ENCODE peak calls at places on chromosomes 11 and 22, in ten cellular contexts. One of them, this sample, is unnamed.
A peak's percentile ranks its signal among the peaks of the same experiment; 100 is the strongest.

GRCh38 chr11:16778876-16779275 is 40.4 kb downstream of the C11orf58 start:
- DNase-seq in IMR-90: no peak
- DNase-seq in HCT116: no peak
- DNase-seq in ovary: no peak
- DNase-seq in endothelial cell of umbilical vein: no peak
- DNase-seq in A549: no peak
- DNase-seq in prostate gland: no peak
- DNase-seq in stomach: peak; percentile 21
- DNase-seq in right lobe of liver: no peak
- DNase-seq in tibial nerve: no peak
- DNase-seq in this sample: no peak

GRCh38 chr22:27985323-27986275 is 66.5 kb upstream of the PITPNB start:
- DNase-seq in IMR-90: no peak
- DNase-seq in HCT116: no peak
- DNase-seq in ovary: no peak
- DNase-seq in endothelial cell of umbilical vein: no peak
- DNase-seq in A549: no peak
- DNase-seq in prostate gland: no peak
- DNase-seq in stomach: peak; percentile 21
- DNase-seq in right lobe of liver: peak; percentile 33
- DNase-seq in tibial nerve: no peak
- DNase-seq in this sample: peak; percentile 21

GRCh38 chr11:110710520-110711381 is 1.5 kb downstream of the ARHGAP20 start:
- DNase-seq in IMR-90: peak; percentile 51
- DNase-seq in HCT116: no peak
- DNase-seq in ovary: peak; percentile 50
- DNase-seq in endothelial cell of umbilical vein: peak; percentile 29
- DNase-seq in A549: no peak
- DNase-seq in prostate gland: peak; percentile 51
- DNase-seq in stomach: peak; percentile 51
- DNase-seq in right lobe of liver: peak; percentile 73
- DNase-seq in tibial nerve: peak; percentile 29
- DNase-seq in this sample: peak; percentile 79

GRCh38 chr11:93639548-93639947 is 21.9 kb upstream of the CEP295 start:
- DNase-seq in IMR-90: no peak
- DNase-seq in HCT116: no peak
- DNase-seq in ovary: no peak
- DNase-seq in endothelial cell of umbilical vein: no peak
- DNase-seq in A549: no peak
- DNase-seq in prostate gland: no peak
- DNase-seq in stomach: no peak
- DNase-seq in right lobe of liver: no peak
- DNase-seq in tibial nerve: no peak
- DNase-seq in this sample: no peak

GRCh38 chr11:43517518-43517917 is 158.8 kb downstream of the TTC17 start:
- DNase-seq in IMR-90: peak; percentile 26
- DNase-seq in HCT116: no peak
- DNase-seq in ovary: no peak
- DNase-seq in endothelial cell of umbilical vein: no peak
- DNase-seq in A549: no peak
- DNase-seq in prostate gland: no peak
- DNase-seq in stomach: no peak
- DNase-seq in right lobe of liver: no peak
- DNase-seq in tibial nerve: no peak
- DNase-seq in this sample: no peak

GRCh38 chr22:34976474-34976873 is 89.5 kb upstream of the ISX start:
- DNase-seq in IMR-90: no peak
- DNase-seq in HCT116: no peak
- DNase-seq in ovary: no peak
- DNase-seq in endothelial cell of umbilical vein: no peak
- DNase-seq in A549: no peak
- DNase-seq in prostate gland: no peak
- DNase-seq in stomach: no peak
- DNase-seq in right lobe of liver: no peak
- DNase-seq in tibial nerve: no peak
- DNase-seq in this sample: no peak

GRCh38 chr22:43090130-43090789 is 1.1 kb upstream of the TTLL1 start:
- DNase-seq in IMR-90: peak; percentile 80
- DNase-seq in HCT116: peak; percentile 90
- DNase-seq in ovary: no peak
- DNase-seq in endothelial cell of umbilical vein: peak; percentile 80
- DNase-seq in A549: peak; percentile 93
- DNase-seq in prostate gland: peak; percentile 58
- DNase-seq in stomach: peak; percentile 49
- DNase-seq in right lobe of liver: no peak
- DNase-seq in tibial nerve: no peak
- DNase-seq in this sample: peak; percentile 72

GRCh38 chr11:35398881-35399280 is 20.5 kb downstream of the SLC1A2 start:
- DNase-seq in IMR-90: peak; percentile 19
- DNase-seq in HCT116: no peak
- DNase-seq in ovary: no peak
- DNase-seq in endothelial cell of umbilical vein: no peak
- DNase-seq in A549: no peak
- DNase-seq in prostate gland: no peak
- DNase-seq in stomach: no peak
- DNase-seq in right lobe of liver: no peak
- DNase-seq in tibial nerve: no peak
- DNase-seq in this sample: no peak

GRCh38 chr11:11844272-11844671 is 2.5 kb downstream of the USP47 start:
- DNase-seq in IMR-90: no peak
- DNase-seq in HCT116: no peak
- DNase-seq in ovary: no peak
- DNase-seq in endothelial cell of umbilical vein: no peak
- DNase-seq in A549: no peak
- DNase-seq in prostate gland: no peak
- DNase-seq in stomach: no peak
- DNase-seq in right lobe of liver: no peak
- DNase-seq in tibial nerve: no peak
- DNase-seq in this sample: no peak

GRCh38 chr11:11843233-11843632 is 1.5 kb downstream of the USP47 start:
- DNase-seq in IMR-90: peak; percentile 94
- DNase-seq in HCT116: no peak
- DNase-seq in ovary: no peak
- DNase-seq in endothelial cell of umbilical vein: peak; percentile 77
- DNase-seq in A549: peak; percentile 33
- DNase-seq in prostate gland: peak; percentile 15
- DNase-seq in stomach: no peak
- DNase-seq in right lobe of liver: no peak
- DNase-seq in tibial nerve: no peak
- DNase-seq in this sample: no peak

GRCh38 chr11:11845551-11845950 is 3.8 kb downstream of the USP47 start:
- DNase-seq in IMR-90: peak; percentile 35
- DNase-seq in HCT116: no peak
- DNase-seq in ovary: no peak
- DNase-seq in endothelial cell of umbilical vein: no peak
- DNase-seq in A549: no peak
- DNase-seq in prostate gland: no peak
- DNase-seq in stomach: no peak
- DNase-seq in right lobe of liver: no peak
- DNase-seq in tibial nerve: no peak
- DNase-seq in this sample: no peak

GRCh38 chr11:11843642-11844041 is 1.9 kb downstream of the USP47 start:
- DNase-seq in IMR-90: no peak
- DNase-seq in HCT116: no peak
- DNase-seq in ovary: no peak
- DNase-seq in endothelial cell of umbilical vein: peak; percentile 17
- DNase-seq in A549: no peak
- DNase-seq in prostate gland: no peak
- DNase-seq in stomach: no peak
- DNase-seq in right lobe of liver: no peak
- DNase-seq in tibial nerve: no peak
- DNase-seq in this sample: no peak

GRCh38 chr11:11845066-11845465 is 3.3 kb downstream of the USP47 start:
- DNase-seq in IMR-90: no peak
- DNase-seq in HCT116: peak; percentile 52
- DNase-seq in ovary: no peak
- DNase-seq in endothelial cell of umbilical vein: no peak
- DNase-seq in A549: no peak
- DNase-seq in prostate gland: peak; percentile 36
- DNase-seq in stomach: no peak
- DNase-seq in right lobe of liver: no peak
- DNase-seq in tibial nerve: no peak
- DNase-seq in this sample: no peak
- TF ChIP-seq POLR2A in IMR-90: no peak
- TF ChIP-seq POLR2A in HCT116: no peak
- TF ChIP-seq POLR2A in ovary: no peak
- TF ChIP-seq POLR2A in endothelial cell of umbilical vein: no peak
- TF ChIP-seq POLR2A in A549: no peak
- TF ChIP-seq POLR2A in prostate gland: no peak
- TF ChIP-seq POLR2A in stomach: no peak
- TF ChIP-seq POLR2A in right lobe of liver: no peak
- TF ChIP-seq POLR2A in tibial nerve: no peak
- TF ChIP-seq POLR2A in this sample: no peak

GRCh38 chr11:67442504-67443398 is 525 bp downstream of the CORO1B start:
- DNase-seq in IMR-90: no peak
- DNase-seq in HCT116: no peak
- DNase-seq in ovary: peak; percentile 43
- DNase-seq in endothelial cell of umbilical vein: no peak
- DNase-seq in A549: no peak
- DNase-seq in prostate gland: no peak
- DNase-seq in stomach: no peak
- DNase-seq in right lobe of liver: no peak
- DNase-seq in tibial nerve: no peak
- DNase-seq in this sample: no peak
- H3K27ac ChIP-seq in IMR-90: peak overlapping the region; percentile 89
- H3K27ac ChIP-seq in HCT116: peak overlapping the region; percentile 79
- H3K27ac ChIP-seq in ovary: peak overlapping the region; percentile 94
- H3K27ac ChIP-seq in endothelial cell of umbilical vein: peak overlapping the region; percentile 72
- H3K27ac ChIP-seq in A549: peak overlapping the region; percentile 94
- H3K27ac ChIP-seq in prostate gland: peak overlapping the region; percentile 98
- H3K27ac ChIP-seq in stomach: peak overlapping the region; percentile 96
- H3K27ac ChIP-seq in right lobe of liver: peak overlapping the region; percentile 69
- H3K27ac ChIP-seq in tibial nerve: peak overlapping the region; percentile 95
- H3K27ac ChIP-seq in this sample: peak overlapping the region; percentile 96

GRCh38 chr11:64746486-64746885 is 2.5 kb upstream of the RASGRP2 start:
- DNase-seq in IMR-90: no peak
- DNase-seq in HCT116: no peak
- DNase-seq in ovary: no peak
- DNase-seq in endothelial cell of umbilical vein: no peak
- DNase-seq in A549: no peak
- DNase-seq in prostate gland: no peak
- DNase-seq in stomach: no peak
- DNase-seq in right lobe of liver: no peak
- DNase-seq in tibial nerve: no peak
- DNase-seq in this sample: no peak

GRCh38 chr11:64743591-64744543 is at the start of gene RASGRP2:
- DNase-seq in IMR-90: no peak
- DNase-seq in HCT116: no peak
- DNase-seq in ovary: peak; percentile 72
- DNase-seq in endothelial cell of umbilical vein: peak; percentile 30
- DNase-seq in A549: peak; percentile 76
- DNase-seq in prostate gland: peak; percentile 36
- DNase-seq in stomach: peak; percentile 74
- DNase-seq in right lobe of liver: peak; percentile 88
- DNase-seq in tibial nerve: peak; percentile 56
- DNase-seq in this sample: peak; percentile 93

GRCh38 chr11:64744544-64745218 is 739 bp upstream of the RASGRP2 start:
- DNase-seq in IMR-90: no peak
- DNase-seq in HCT116: no peak
- DNase-seq in ovary: no peak
- DNase-seq in endothelial cell of umbilical vein: no peak
- DNase-seq in A549: no peak
- DNase-seq in prostate gland: no peak
- DNase-seq in stomach: no peak
- DNase-seq in right lobe of liver: no peak
- DNase-seq in tibial nerve: no peak
- DNase-seq in this sample: no peak

GRCh38 chr11:64745219-64745522 is 1.2 kb upstream of the RASGRP2 start:
- DNase-seq in IMR-90: no peak
- DNase-seq in HCT116: no peak
- DNase-seq in ovary: peak; percentile 61
- DNase-seq in endothelial cell of umbilical vein: peak; percentile 32
- DNase-seq in A549: no peak
- DNase-seq in prostate gland: no peak
- DNase-seq in stomach: peak; percentile 71
- DNase-seq in right lobe of liver: peak; percentile 89
- DNase-seq in tibial nerve: peak; percentile 47
- DNase-seq in this sample: peak; percentile 89

GRCh38 chr11:64745523-64746328 is 1.8 kb upstream of the RASGRP2 start:
- DNase-seq in IMR-90: peak; percentile 22
- DNase-seq in HCT116: no peak
- DNase-seq in ovary: peak; percentile 77
- DNase-seq in endothelial cell of umbilical vein: peak; percentile 64
- DNase-seq in A549: peak; percentile 73
- DNase-seq in prostate gland: peak; percentile 36
- DNase-seq in stomach: peak; percentile 58
- DNase-seq in right lobe of liver: peak; percentile 86
- DNase-seq in tibial nerve: peak; percentile 59
- DNase-seq in this sample: peak; percentile 97
- H3K4me3 ChIP-seq in IMR-90: peak overlapping the region; percentile 3
- H3K4me3 ChIP-seq in HCT116: no peak overlapping the region
- H3K4me3 ChIP-seq in ovary: peak overlapping the region; percentile 44
- H3K4me3 ChIP-seq in endothelial cell of umbilical vein: peak overlapping the region; percentile 15
- H3K4me3 ChIP-seq in A549: peak overlapping the region; percentile 61
- H3K4me3 ChIP-seq in prostate gland: peak overlapping the region; percentile 40
- H3K4me3 ChIP-seq in stomach: peak overlapping the region; percentile 56
- H3K4me3 ChIP-seq in right lobe of liver: peak overlapping the region; percentile 28
- H3K4me3 ChIP-seq in tibial nerve: peak overlapping the region; percentile 35
- H3K4me3 ChIP-seq in this sample: peak overlapping the region; percentile 63

GRCh38 chr22:25900390-25900789 is 158.4 kb downstream of the MYO18B start:
- DNase-seq in IMR-90: no peak
- DNase-seq in HCT116: no peak
- DNase-seq in ovary: no peak
- DNase-seq in endothelial cell of umbilical vein: no peak
- DNase-seq in A549: no peak
- DNase-seq in prostate gland: no peak
- DNase-seq in stomach: no peak
- DNase-seq in right lobe of liver: no peak
- DNase-seq in tibial nerve: no peak
- DNase-seq in this sample: no peak

GRCh38 chr22:25898707-25899365 is 156.8 kb downstream of the MYO18B start:
- DNase-seq in IMR-90: no peak
- DNase-seq in HCT116: peak; percentile 8
- DNase-seq in ovary: no peak
- DNase-seq in endothelial cell of umbilical vein: no peak
- DNase-seq in A549: peak; percentile 14
- DNase-seq in prostate gland: no peak
- DNase-seq in stomach: no peak
- DNase-seq in right lobe of liver: no peak
- DNase-seq in tibial nerve: no peak
- DNase-seq in this sample: no peak

GRCh38 chr22:25902402-25902801 is 160.4 kb downstream of the MYO18B start:
- DNase-seq in IMR-90: no peak
- DNase-seq in HCT116: no peak
- DNase-seq in ovary: no peak
- DNase-seq in endothelial cell of umbilical vein: no peak
- DNase-seq in A549: no peak
- DNase-seq in prostate gland: no peak
- DNase-seq in stomach: no peak
- DNase-seq in right lobe of liver: no peak
- DNase-seq in tibial nerve: no peak
- DNase-seq in this sample: no peak

GRCh38 chr22:25900880-25901279 is 158.9 kb downstream of the MYO18B start:
- DNase-seq in IMR-90: no peak
- DNase-seq in HCT116: no peak
- DNase-seq in ovary: no peak
- DNase-seq in endothelial cell of umbilical vein: no peak
- DNase-seq in A549: no peak
- DNase-seq in prostate gland: no peak
- DNase-seq in stomach: no peak
- DNase-seq in right lobe of liver: no peak
- DNase-seq in tibial nerve: no peak
- DNase-seq in this sample: no peak

DNA sequence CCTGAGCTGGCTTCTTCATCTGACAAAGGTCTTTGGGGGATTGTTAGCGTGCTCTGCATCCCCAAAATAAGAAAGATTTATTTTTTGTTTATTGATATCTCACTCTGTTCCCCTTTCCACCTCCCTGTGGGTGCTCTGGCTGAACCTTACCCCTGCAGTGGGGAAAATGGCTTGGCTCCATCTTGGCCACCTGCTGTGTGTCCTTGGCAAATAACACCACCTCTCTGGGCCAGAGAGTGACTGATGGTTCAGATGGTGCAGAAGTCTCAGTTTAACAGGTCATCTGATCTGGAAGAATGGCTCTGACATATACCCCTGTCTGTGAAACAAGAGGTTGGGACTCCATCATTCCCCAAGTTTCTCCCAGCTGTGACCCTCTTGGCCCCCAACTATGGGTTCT is 157.6 kb downstream of the MYO18B start:
- DNase-seq in IMR-90: no peak
- DNase-seq in HCT116: no peak
- DNase-seq in ovary: no peak
- DNase-seq in endothelial cell of umbilical vein: no peak
- DNase-seq in A549: no peak
- DNase-seq in prostate gland: no peak
- DNase-seq in stomach: no peak
- DNase-seq in right lobe of liver: no peak
- DNase-seq in tibial nerve: no peak
- DNase-seq in this sample: no peak
- TF ChIP-seq POLR2A in IMR-90: no peak
- TF ChIP-seq POLR2A in HCT116: no peak
- TF ChIP-seq POLR2A in ovary: no peak
- TF ChIP-seq POLR2A in endothelial cell of umbilical vein: no peak
- TF ChIP-seq POLR2A in A549: no peak
- TF ChIP-seq POLR2A in prostate gland: no peak
- TF ChIP-seq POLR2A in stomach: no peak
- TF ChIP-seq POLR2A in right lobe of liver: no peak
- TF ChIP-seq POLR2A in tibial nerve: no peak
- TF ChIP-seq POLR2A in this sample: no peak